ENCODE peak calls at places on chromosomes 7 and 10, in nine cellular contexts. P is esophagus squamous epithelium, L is psoas muscle, S is fibroblast of pulmonary artery, V is bronchial epithelial cell, E is WERI-Rb-1, M is heart left ventricle, J is HFF-Myc, N is cardiac muscle cell. F is an unnamed sample.

GRCh38 chr10:110446954-110447608 is 50.6 kb upstream of the DUSP5 start:
- DNase-seq in P (no peak), L (peak), S (peak), V (peak), E (no peak), M (no peak), J (peak), N (no peak), F (no peak)

GRCh38 chr10:70748801-70749573 is 36.2 kb downstream of the TBATA start:
- DNase-seq in P (no peak), L (no peak), S (no peak), V (no peak), E (no peak), M (no peak), J (no peak), N (no peak), F (no peak)

GRCh38 chr7:105245398-105246099 is 143.2 kb downstream of the SRPK2 start:
- DNase-seq in P (no peak), L (no peak), S (no peak), V (no peak), E (peak), M (no peak), J (no peak), N (no peak), F (no peak)

GRCh38 chr10:43093423-43094090 is 16.7 kb downstream of the RET start:
- DNase-seq in P (no peak), L (no peak), S (no peak), V (no peak), E (peak), M (no peak), J (no peak), N (peak), F (no peak)

GRCh38 chr7:151404216-151405011 is 5.4 kb downstream of the WDR86 start:
- DNase-seq in P (no peak), L (peak), S (no peak), V (peak), E (no peak), M (no peak), J (no peak), N (no peak), F (no peak)

GRCh38 chr10:70832852-70833542 is 17.2 kb downstream of the SGPL1 start:
- DNase-seq in P (no peak), L (no peak), S (peak), V (peak), E (no peak), M (no peak), J (peak), N (no peak), F (no peak)

GRCh38 chr7:49386792-49387191 is 386.6 kb upstream of the VWC2 start:
- DNase-seq in P (no peak), L (no peak), S (no peak), V (no peak), E (no peak), M (no peak), J (no peak), N (no peak), F (no peak)

GRCh38 chr7:47100815-47101435 is 481.0 kb downstream of the TNS3 start:
- DNase-seq in P (no peak), L (no peak), S (peak), V (peak), E (peak), M (peak), J (no peak), N (peak), F (no peak)

GRCh38 chr7:91852263-91852741 is 28.2 kb downstream of the MTERF1 start:
- DNase-seq in P (no peak), L (no peak), S (peak), V (peak), E (no peak), M (no peak), J (no peak), N (peak), F (peak)

GRCh38 chr7:74453321-74454011 is at the start of gene GTF2IRD1:
- DNase-seq in P (no peak), L (peak), S (peak), V (peak), E (peak), M (peak), J (no peak), N (peak), F (peak)

GRCh38 chr7:67823345-67823744 is 826.7 kb downstream of the TYW1 start:
- DNase-seq in P (no peak), L (no peak), S (peak), V (peak), E (no peak), M (no peak), J (no peak), N (no peak), F (no peak)

GRCh38 chr10:48305905-48306264 is 592 bp upstream of the MAPK8 start:
- DNase-seq in P (no peak), L (no peak), S (no peak), V (no peak), E (no peak), M (no peak), J (no peak), N (no peak), F (no peak)

GRCh38 chr10:48306870-48307531 is 524 bp downstream of the MAPK8 start:
- DNase-seq in P (no peak), L (peak), S (peak), V (no peak), E (peak), M (peak), J (no peak), N (peak), F (no peak)

GRCh38 chr10:48306265-48306869 is at the start of gene MAPK8:
- DNase-seq in P (peak), L (peak), S (peak), V (peak), E (peak), M (peak), J (peak), N (peak), F (peak)

GRCh38 chr10:48307584-48307983 is 1.1 kb downstream of the MAPK8 start:
- DNase-seq in P (no peak), L (no peak), S (no peak), V (no peak), E (no peak), M (no peak), J (no peak), N (no peak), F (no peak)

DNA sequence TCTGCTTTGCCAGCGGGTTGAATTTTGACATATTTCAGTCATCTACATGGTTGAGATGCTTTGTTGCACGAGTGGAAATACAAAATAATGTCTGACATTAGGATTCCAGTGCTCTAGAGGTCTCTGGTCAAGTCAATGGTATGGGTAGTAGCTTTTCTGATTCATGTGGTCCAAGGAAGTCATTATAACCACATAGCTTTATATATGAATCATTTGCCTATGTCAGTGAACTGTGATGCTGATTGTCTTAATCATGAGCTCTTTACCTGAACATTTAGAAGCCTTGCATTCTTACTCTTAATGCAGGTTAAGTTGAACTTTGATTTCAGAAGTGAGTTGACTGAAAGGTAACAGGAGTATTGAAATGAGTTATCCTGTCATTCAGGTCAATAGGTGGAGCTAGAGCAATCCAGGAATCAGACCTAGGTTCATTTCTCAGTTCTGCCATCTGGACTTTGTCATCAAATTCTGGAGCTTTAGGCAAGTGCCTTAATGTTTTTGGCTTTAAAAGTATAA is 3.3 kb downstream of the MAPK8 start:
- DNase-seq in P (no peak), L (no peak), S (peak), V (peak), E (no peak), M (no peak), J (no peak), N (no peak), F (peak)
- TF ChIP-seq CTCF in P (peak), L (peak), S (no peak), V (peak), E (peak), M (peak), J (no peak), N (peak), F (peak)

GRCh38 chr7:117014673-117015133 is 61.4 kb downstream of the ST7 start:
- DNase-seq in P (no peak), L (peak), S (peak), V (peak), E (no peak), M (peak), J (no peak), N (peak), F (no peak)
- H3K4me3 ChIP-seq in P (peak), L (peak), S (peak), V (peak), E (no peak), M (peak), J (no peak), N (peak), F (no peak)

GRCh38 chr10:77906863-77907861 is 19.4 kb downstream of the DLG5 start:
- DNase-seq in P (no peak), L (no peak), S (no peak), V (peak), E (no peak), M (no peak), J (no peak), N (no peak), F (no peak)

GRCh38 chr10:77909021-77909754 is 17.4 kb downstream of the DLG5 start:
- DNase-seq in P (no peak), L (no peak), S (no peak), V (no peak), E (no peak), M (no peak), J (no peak), N (no peak), F (no peak)

GRCh38 chr10:77909755-77910375 is 16.7 kb downstream of the DLG5 start:
- DNase-seq in P (no peak), L (no peak), S (peak), V (peak), E (no peak), M (no peak), J (no peak), N (no peak), F (peak)

GRCh38 chr10:77910524-77911145 is 15.9 kb downstream of the DLG5 start:
- DNase-seq in P (no peak), L (no peak), S (no peak), V (no peak), E (no peak), M (no peak), J (no peak), N (no peak), F (no peak)

DNA sequence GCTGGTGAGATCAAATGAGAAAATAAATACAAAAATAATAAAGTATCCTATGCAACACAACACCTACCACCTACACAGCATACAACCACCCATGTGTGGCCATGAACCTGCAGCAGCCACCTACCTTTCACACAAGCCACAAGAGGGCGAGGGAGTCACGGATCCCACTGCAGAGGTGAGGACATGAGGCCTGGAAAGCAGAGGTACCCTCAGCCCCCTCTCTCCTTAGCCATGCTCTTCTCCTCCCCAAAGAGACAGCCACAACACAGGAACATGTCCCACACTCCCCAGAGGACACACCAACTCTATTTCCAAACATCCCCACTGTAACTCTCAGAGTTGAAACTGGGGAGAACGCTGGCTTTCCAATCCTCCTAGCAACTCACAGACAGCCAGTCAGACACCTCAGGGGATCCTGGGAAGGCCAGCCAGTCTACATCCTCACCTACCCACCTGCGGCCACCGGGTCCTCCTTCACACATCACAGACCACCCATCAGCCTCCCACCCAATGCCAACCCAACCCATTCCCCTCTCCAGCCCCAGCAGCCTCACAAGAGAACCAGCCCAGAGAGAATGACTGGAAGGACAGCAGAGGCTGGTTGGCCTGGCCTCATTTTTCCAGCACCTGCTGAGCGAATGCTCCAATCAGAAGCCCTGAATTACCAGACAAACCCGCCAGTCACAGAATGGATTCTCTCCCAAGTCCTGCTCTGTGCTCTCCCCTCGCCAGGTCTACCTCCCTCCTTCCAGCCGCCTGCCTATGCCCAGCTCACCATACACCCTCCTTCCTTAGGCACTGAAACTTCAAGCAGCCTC is 18.4 kb downstream of the DLG5 start:
- DNase-seq in P (no peak), L (no peak), S (no peak), V (peak), E (peak), M (no peak), J (no peak), N (peak), F (no peak)
- TF ChIP-seq CTCF in P (no peak), L (peak), S (peak), V (peak), E (peak), M (no peak), J (peak), N (no peak), F (peak)

DNA sequence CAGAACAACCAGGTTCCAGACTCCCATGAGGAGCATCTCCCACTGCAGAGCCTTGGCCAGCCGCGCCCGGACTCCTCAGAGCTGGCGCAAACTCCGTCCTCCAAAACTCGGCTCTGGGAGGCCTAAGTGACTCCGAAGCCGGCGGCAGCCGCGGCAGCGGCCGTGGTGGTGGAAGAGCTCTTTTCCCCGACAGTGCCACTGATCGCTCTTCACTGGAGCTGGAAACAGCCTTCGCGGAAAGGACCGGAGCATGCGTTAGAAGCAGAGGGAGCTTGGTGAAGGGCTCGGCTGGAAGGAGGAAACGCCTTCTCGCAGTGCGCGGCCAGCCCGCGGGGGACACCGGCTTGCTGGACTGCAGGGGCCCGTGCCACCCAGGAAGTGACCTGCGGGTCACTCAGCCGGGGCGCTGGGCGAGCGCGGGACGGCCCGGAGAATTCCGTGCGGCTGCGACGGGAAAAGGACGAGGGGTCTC is 5.0 kb upstream of the HOXA13 start:
- DNase-seq in P (no peak), L (no peak), S (no peak), V (no peak), E (no peak), M (no peak), J (no peak), N (no peak), F (no peak)
- H3K4me3 ChIP-seq in P (peak), L (peak), S (no peak), V (no peak), E (no peak), M (no peak), J (peak), N (no peak), F (no peak)

GRCh38 chr10:32650246-32650655 is 204.3 kb downstream of the CCDC7 start:
- DNase-seq in P (no peak), L (no peak), S (peak), V (peak), E (no peak), M (no peak), J (no peak), N (no peak), F (no peak)
- TF ChIP-seq CTCF in P (no peak), L (no peak), S (no peak), V (no peak), E (no peak), M (no peak), J (no peak), N (peak), F (no peak)

GRCh38 chr7:94400643-94401042 is 5.9 kb downstream of the COL1A2 start:
- DNase-seq in P (no peak), L (no peak), S (peak), V (peak), E (no peak), M (no peak), J (no peak), N (no peak), F (no peak)
- H3K4me3 ChIP-seq in P (peak), L (no peak), S (peak), V (no peak), E (no peak), M (no peak), J (peak), N (no peak), F (no peak)

GRCh38 chr7:39745320-39745719 is 121.9 kb downstream of the RALA start:
- DNase-seq in P (no peak), L (no peak), S (no peak), V (no peak), E (no peak), M (no peak), J (no peak), N (no peak), F (no peak)
- TF ChIP-seq CTCF in P (no peak), L (no peak), S (no peak), V (no peak), E (no peak), M (no peak), J (no peak), N (no peak), F (no peak)

GRCh38 chr7:73373741-73374140 is 45.8 kb downstream of the FKBP6 start:
- DNase-seq in P (no peak), L (no peak), S (no peak), V (no peak), E (no peak), M (no peak), J (no peak), N (no peak), F (no peak)

GRCh38 chr7:73367006-73367405 is 39.0 kb downstream of the FKBP6 start:
- DNase-seq in P (no peak), L (no peak), S (no peak), V (no peak), E (no peak), M (no peak), J (no peak), N (no peak), F (no peak)

GRCh38 chr7:73369009-73369408 is 41.0 kb downstream of the FKBP6 start:
- DNase-seq in P (no peak), L (no peak), S (no peak), V (no peak), E (no peak), M (no peak), J (no peak), N (no peak), F (no peak)

GRCh38 chr7:73366127-73366526 is 38.2 kb downstream of the FKBP6 start:
- DNase-seq in P (no peak), L (no peak), S (no peak), V (no peak), E (no peak), M (no peak), J (no peak), N (no peak), F (no peak)

DNA sequence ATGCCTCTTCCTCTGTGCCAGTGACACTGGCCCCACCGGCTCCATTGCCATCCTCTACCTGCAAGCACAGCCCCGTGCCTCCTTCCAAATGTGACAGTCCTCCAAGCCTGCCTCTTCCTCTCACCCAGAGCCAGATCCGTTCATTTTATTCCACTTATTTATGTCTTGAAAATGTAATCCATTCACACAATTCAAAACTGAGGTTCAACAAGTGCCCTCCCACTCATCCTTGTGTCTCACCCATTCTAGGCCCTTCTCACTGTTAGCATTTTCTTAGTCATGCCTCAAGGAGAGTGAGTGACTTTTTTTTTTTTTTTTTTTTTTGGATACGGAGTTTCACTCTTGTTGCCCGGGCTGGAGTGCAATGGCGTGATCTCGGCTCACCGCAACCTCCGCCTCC is 41.7 kb downstream of the FKBP6 start:
- DNase-seq in P (no peak), L (no peak), S (no peak), V (no peak), E (no peak), M (no peak), J (no peak), N (no peak), F (no peak)
- H3K4me3 ChIP-seq in P (no peak), L (no peak), S (no peak), V (no peak), E (no peak), M (no peak), J (no peak), N (no peak), F (no peak)

DNA sequence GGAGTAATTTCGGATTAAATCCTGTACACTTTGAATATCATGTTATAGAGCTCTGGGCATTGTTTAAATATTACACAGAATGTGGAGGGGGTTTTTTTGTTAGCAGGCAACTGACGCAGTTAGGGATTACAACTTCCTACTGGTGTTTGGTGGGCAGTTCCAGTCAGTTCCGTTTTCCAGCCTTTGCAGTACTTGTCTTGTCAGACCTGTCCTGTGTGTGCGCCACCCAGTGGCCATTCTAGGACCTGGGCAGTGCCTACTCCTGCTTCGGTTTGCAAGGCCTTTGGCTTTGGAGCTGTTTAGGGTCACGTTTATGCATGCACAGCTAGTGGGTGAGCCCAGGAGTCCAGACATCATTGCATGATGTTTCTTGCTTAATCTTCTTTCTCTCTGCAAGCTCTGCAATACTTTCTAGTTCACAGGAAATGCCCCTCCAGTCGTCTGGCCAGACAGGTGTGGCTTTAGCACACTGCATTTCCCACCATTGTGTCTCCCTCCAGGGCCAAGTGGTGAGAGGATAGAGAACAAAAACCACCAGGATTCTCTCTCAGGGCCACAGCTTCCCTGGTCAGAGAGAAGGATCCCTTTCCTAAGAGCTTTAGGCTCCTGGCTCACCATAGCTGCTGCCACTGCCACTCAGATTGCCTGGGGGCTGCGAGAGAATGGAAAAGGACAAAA is 96.5 kb upstream of the TARP start:
- DNase-seq in P (peak), L (peak), S (peak), V (peak), E (peak), M (peak), J (peak), N (peak), F (peak)
- TF ChIP-seq CTCF in P (peak), L (peak), S (peak), V (peak), E (peak), M (peak), J (peak), N (peak), F (peak)

GRCh38 chr10:95480102-95480900 is 80.9 kb downstream of the SORBS1 start:
- DNase-seq in P (no peak), L (peak), S (peak), V (no peak), E (no peak), M (peak), J (no peak), N (no peak), F (no peak)
- H3K4me3 ChIP-seq in P (peak), L (peak), S (no peak), V (no peak), E (no peak), M (peak), J (no peak), N (no peak), F (no peak)

F was measured in retinal pigment epithelial cell.